ENCODE peak calls at places on chromosomes 1 and 21, in eight cellular contexts. G is OCI-LY7; X is hepatocyte; L is CD8-positive, alpha-beta T cell; J is adipocyte; P is ascending aorta; D is breast epithelium; F is Panc1. T is an unnamed sample.
A peak's percentile ranks its signal among the peaks of the same experiment; 100 is the strongest.

GRCh38 chr1:153688736-153689328 is 10.3 kb downstream of the NPR1 start:
- DNase-seq in G (no peak), X (no peak), L (no peak), J (no peak), P (no peak), D (no peak), F (no peak), T (no peak)

GRCh38 chr1:28811766-28812668 is at the start of gene OPRD1:
- DNase-seq in G (no peak), X (no peak), L (no peak), J (peak; percentile 14), P (no peak), D (no peak), F (no peak), T (no peak)

GRCh38 chr1:37298769-37299168 is 175.6 kb upstream of the ZC3H12A start:
- DNase-seq in G (no peak), X (no peak), L (no peak), J (no peak), P (no peak), D (no peak), F (no peak), T (no peak)

GRCh38 chr1:28456078-28456477 is 49.8 kb upstream of the RCC1 start:
- DNase-seq in G (peak; percentile 40), X (peak; percentile 23), L (no peak), J (peak; percentile 67), P (no peak), D (no peak), F (no peak), T (no peak)

GRCh38 chr1:21927531-21928237 is 9.4 kb downstream of the HSPG2 start:
- DNase-seq in G (no peak), X (peak; percentile 88), L (no peak), J (no peak), P (peak; percentile 86), D (no peak), F (no peak), T (no peak)

GRCh38 chr1:155940993-155941844 is at the start of gene RXFP4:
- DNase-seq in G (peak; percentile 52), X (no peak), L (no peak), J (no peak), P (no peak), D (no peak), F (peak; percentile 65), T (no peak)

GRCh38 chr1:39969048-39969447 is 14.1 kb downstream of the MFSD2A start:
- DNase-seq in G (no peak), X (no peak), L (no peak), J (no peak), P (no peak), D (no peak), F (no peak), T (no peak)

GRCh38 chr1:54537611-54538010 is 10.4 kb upstream of the ACOT11 start:
- DNase-seq in G (no peak), X (no peak), L (no peak), J (no peak), P (no peak), D (no peak), F (no peak), T (no peak)

GRCh38 chr1:214295934-214296333 is 15.0 kb downstream of the SMYD2 start:
- DNase-seq in G (no peak), X (no peak), L (no peak), J (no peak), P (no peak), D (no peak), F (no peak), T (no peak)

GRCh38 chr1:230855886-230856285 is 12.4 kb downstream of the C1orf198 start:
- DNase-seq in G (no peak), X (no peak), L (no peak), J (no peak), P (no peak), D (no peak), F (no peak), T (no peak)

GRCh38 chr1:23598424-23598823 is 39.1 kb upstream of the ID3 start:
- DNase-seq in G (peak; percentile 78), X (no peak), L (no peak), J (no peak), P (no peak), D (no peak), F (no peak), T (no peak)

GRCh38 chr1:102628008-102628736 is 480.1 kb downstream of the COL11A1 start:
- DNase-seq in G (no peak), X (peak; percentile 20), L (no peak), J (peak; percentile 26), P (no peak), D (no peak), F (no peak), T (no peak)

GRCh38 chr21:17414766-17415165 is 98.1 kb upstream of the CXADR start:
- DNase-seq in G (no peak), X (no peak), L (no peak), J (no peak), P (no peak), D (no peak), F (no peak), T (no peak)

GRCh38 chr1:80218112-80218511 is 1211.6 kb upstream of the ADGRL4 start:
- DNase-seq in G (peak; percentile 48), X (peak; percentile 69), L (no peak), J (peak; percentile 76), P (no peak), D (no peak), F (peak; percentile 27), T (no peak)

GRCh38 chr1:41721039-41721438 is 197.7 kb downstream of the HIVEP3 start:
- DNase-seq in G (no peak), X (no peak), L (no peak), J (no peak), P (no peak), D (no peak), F (no peak), T (no peak)

GRCh38 chr1:182122265-182122664 is 60.8 kb upstream of the ZNF648 start:
- DNase-seq in G (no peak), X (no peak), L (no peak), J (peak; percentile 25), P (no peak), D (no peak), F (no peak), T (no peak)

GRCh38 chr21:39125752-39126485 is 57.3 kb downstream of the PSMG1 start:
- DNase-seq in G (peak; percentile 53), X (peak; percentile 83), L (no peak), J (peak; percentile 87), P (peak; percentile 84), D (peak; percentile 45), F (peak; percentile 30), T (no peak)

GRCh38 chr1:181390350-181391080 is 92.8 kb upstream of the CACNA1E start:
- DNase-seq in G (no peak), X (no peak), L (no peak), J (no peak), P (no peak), D (no peak), F (no peak), T (no peak)

GRCh38 chr1:1306070-1306660 is 1.6 kb downstream of the ACAP3 start:
- DNase-seq in G (peak; percentile 62), X (no peak), L (no peak), J (peak; percentile 45), P (no peak), D (no peak), F (no peak), T (no peak)

DNA sequence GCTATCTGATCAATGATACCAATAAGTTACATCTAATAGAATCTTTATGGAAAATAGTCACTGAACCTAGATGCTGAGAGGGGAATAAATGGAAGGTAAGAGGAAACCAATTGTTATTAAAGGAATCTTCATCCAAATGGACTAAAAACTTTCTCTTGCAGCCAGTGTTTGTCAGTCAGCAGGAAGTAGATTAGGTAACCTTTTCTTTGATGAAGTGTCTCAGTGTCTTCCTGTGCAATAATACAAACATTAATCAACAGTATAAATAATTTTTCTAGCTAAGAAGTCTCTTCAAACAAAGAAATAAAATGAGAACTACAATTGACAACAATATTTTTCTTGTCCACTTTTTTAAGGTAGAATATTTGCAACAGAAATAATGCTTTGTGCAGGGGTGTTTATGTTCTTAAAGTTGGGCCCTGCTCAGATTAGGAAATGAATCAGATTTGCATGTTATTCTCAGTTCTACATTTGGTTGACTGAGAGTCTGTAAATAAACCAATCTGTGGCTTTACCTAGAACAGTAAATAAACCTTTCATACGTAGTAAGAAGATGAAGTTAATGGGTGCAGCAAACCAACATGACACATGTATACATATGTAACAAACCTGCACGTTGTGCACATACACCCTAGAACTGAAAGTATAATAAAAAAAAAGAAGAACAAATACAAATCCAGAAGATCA is 391.4 kb downstream of the MRPL39 start:
- DNase-seq in G (no peak), X (no peak), L (no peak), J (no peak), P (no peak), D (no peak), F (no peak), T (no peak)
- H3K9me3 ChIP-seq in G (peaks cover 28% of the 10 kb centered on the region), X (no peaks in the 10 kb centered on the region), L (no peaks in the 10 kb centered on the region), J (peaks cover 20% of the 10 kb centered on the region), P (no peaks in the 10 kb centered on the region), D (no peaks in the 10 kb centered on the region), F (no peaks in the 10 kb centered on the region), T (peaks cover under 1% of the 10 kb centered on the region)

GRCh38 chr1:6448749-6449631 is 17.0 kb downstream of the TNFRSF25 start:
- DNase-seq in G (no peak), X (peak; percentile 73), L (no peak), J (peak; percentile 61), P (no peak), D (no peak), F (no peak), T (no peak)
- H3K4me1 ChIP-seq in G (peaks cover 12% of the 10 kb centered on the region), X (peaks cover 19% of the 10 kb centered on the region), L (peaks cover 20% of the 10 kb centered on the region), J (no peaks in the 10 kb centered on the region), P (peaks cover 3% of the 10 kb centered on the region), D (no peaks in the 10 kb centered on the region), F (no peaks in the 10 kb centered on the region), T (no peaks in the 10 kb centered on the region)

GRCh38 chr1:248696261-248696660 is 6.3 kb downstream of the OR14I1 start:
- DNase-seq in G (peak; percentile 48), X (no peak), L (no peak), J (no peak), P (no peak), D (no peak), F (no peak), T (no peak)
- H3K9me3 ChIP-seq in G (no peaks in the 10 kb centered on the region), X (no peaks in the 10 kb centered on the region), L (no peaks in the 10 kb centered on the region), J (no peaks in the 10 kb centered on the region), P (no peaks in the 10 kb centered on the region), D (peaks cover 8% of the 10 kb centered on the region), F (no peaks in the 10 kb centered on the region), T (no peaks in the 10 kb centered on the region)

GRCh38 chr1:234981758-234982157 is 146.9 kb downstream of the TOMM20 start:
- DNase-seq in G (no peak), X (no peak), L (no peak), J (no peak), P (no peak), D (no peak), F (no peak), T (no peak)
- H3K4me1 ChIP-seq in G (peaks cover 69% of the 10 kb centered on the region), X (peaks cover 45% of the 10 kb centered on the region), L (peaks cover 39% of the 10 kb centered on the region), J (peaks cover 73% of the 10 kb centered on the region), P (peaks cover 72% of the 10 kb centered on the region), D (peaks cover 25% of the 10 kb centered on the region), F (peaks cover 80% of the 10 kb centered on the region), T (peaks cover 47% of the 10 kb centered on the region)

DNA sequence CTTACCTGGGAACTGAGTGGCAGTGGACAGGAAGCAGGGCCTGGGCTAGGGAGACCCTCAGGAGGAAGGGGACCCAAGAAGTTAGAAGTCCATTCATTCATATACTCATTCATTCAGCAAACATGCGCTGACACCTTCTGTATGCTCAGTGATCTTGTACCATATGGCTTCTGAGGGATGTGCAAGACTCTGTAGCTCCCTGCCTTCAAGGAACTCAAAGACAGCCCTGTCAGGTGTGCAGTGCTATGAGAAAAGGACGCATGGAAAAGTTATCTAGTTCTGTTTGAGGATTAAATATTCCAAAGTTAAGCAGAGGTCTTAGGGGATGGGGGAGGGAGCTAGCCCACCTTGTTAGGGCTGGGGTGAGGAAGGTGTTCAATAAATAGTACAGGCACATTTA is 12.5 kb downstream of the DMAP1 start:
- DNase-seq in G (no peak), X (no peak), L (no peak), J (no peak), P (no peak), D (no peak), F (no peak), T (no peak)
- H3K9me3 ChIP-seq in G (no peaks in the 10 kb centered on the region), X (no peaks in the 10 kb centered on the region), L (no peaks in the 10 kb centered on the region), J (no peaks in the 10 kb centered on the region), P (no peaks in the 10 kb centered on the region), D (no peaks in the 10 kb centered on the region), F (peaks cover 3% of the 10 kb centered on the region), T (no peaks in the 10 kb centered on the region)